ENCODE peak calls at places on chromosomes 2 and 18, in seven cellular contexts. Z, U, P, Y, H, T and C are unnamed samples.

GRCh38 chr2:236848467-236848866 is 237.2 kb upstream of the COPS8 start:
- DNase-seq in Z (no peak), U (no peak), P (no peak), Y (no peak), H (no peak), T (no peak), C (no peak)

GRCh38 chr2:160286541-160286940 is 86.5 kb upstream of the ITGB6 start:
- DNase-seq in Z (no peak), U (no peak), P (no peak), Y (no peak), H (no peak), T (no peak), C (no peak)

GRCh38 chr18:35059280-35059927 is 18.2 kb downstream of the MAPRE2 start:
- DNase-seq in Z (no peak), U (no peak), P (no peak), Y (no peak), H (no peak), T (no peak), C (no peak)

GRCh38 chr2:147033046-147033445 is 811.8 kb upstream of the ACVR2A start:
- DNase-seq in Z (no peak), U (no peak), P (no peak), Y (no peak), H (no peak), T (peak; percentile 25), C (no peak)

GRCh38 chr2:218569038-218569431 is 396 bp downstream of the CNOT9 start:
- DNase-seq in Z (peak; percentile 61), U (peak; percentile 63), P (peak; percentile 62), Y (peak; percentile 83), H (no peak), T (peak; percentile 49), C (peak; percentile 60)

GRCh38 chr2:96884299-96885156 is 14.6 kb upstream of the SEMA4C start:
- DNase-seq in Z (no peak), U (no peak), P (no peak), Y (no peak), H (no peak), T (peak; percentile 75), C (no peak)

GRCh38 chr2:27241761-27242613 is 20.9 kb downstream of the SLC30A3 start:
- DNase-seq in Z (no peak), U (no peak), P (no peak), Y (no peak), H (no peak), T (no peak), C (no peak)

GRCh38 chr2:221969087-221969829 is 329.5 kb downstream of the PAX3 start:
- DNase-seq in Z (no peak), U (peak; percentile 45), P (peak; percentile 26), Y (peak; percentile 55), H (no peak), T (peak; percentile 44), C (peak; percentile 44)

GRCh38 chr2:230441188-230441897 is 25.3 kb downstream of the SP100 start:
- DNase-seq in Z (no peak), U (no peak), P (peak; percentile 28), Y (peak; percentile 73), H (no peak), T (no peak), C (no peak)

GRCh38 chr18:78517973-78518372 is 461.6 kb upstream of the SALL3 start:
- DNase-seq in Z (no peak), U (no peak), P (no peak), Y (no peak), H (no peak), T (no peak), C (no peak)

GRCh38 chr18:44536041-44536440 is 144.6 kb upstream of the SETBP1 start:
- DNase-seq in Z (no peak), U (peak; percentile 45), P (peak; percentile 61), Y (peak; percentile 13), H (no peak), T (peak; percentile 71), C (no peak)

GRCh38 chr2:204015118-204015842 is 78.7 kb downstream of the ICOS start:
- DNase-seq in Z (no peak), U (no peak), P (no peak), Y (no peak), H (no peak), T (peak; percentile 28), C (no peak)

GRCh38 chr18:23890589-23890988 is 124.0 kb upstream of the TTC39C start:
- DNase-seq in Z (no peak), U (peak; percentile 57), P (peak; percentile 57), Y (peak; percentile 56), H (no peak), T (no peak), C (no peak)

GRCh38 chr2:151206446-151206968 is 55.2 kb downstream of the RBM43 start:
- DNase-seq in Z (no peak), U (no peak), P (no peak), Y (no peak), H (no peak), T (no peak), C (no peak)

GRCh38 chr18:63648241-63648640 is 4.2 kb upstream of the SERPINB4 start:
- DNase-seq in Z (no peak), U (peak; percentile 59), P (no peak), Y (peak; percentile 36), H (no peak), T (peak; percentile 58), C (no peak)

GRCh38 chr18:9240270-9240669 is 94.3 kb upstream of the TWSG1 start:
- DNase-seq in Z (no peak), U (no peak), P (no peak), Y (no peak), H (no peak), T (no peak), C (peak; percentile 8)

GRCh38 chr2:226429476-226429875 is 370.1 kb downstream of the IRS1 start:
- DNase-seq in Z (no peak), U (no peak), P (no peak), Y (no peak), H (no peak), T (peak; percentile 41), C (no peak)

GRCh38 chr2:27717070-27717453 is 53.4 kb downstream of the SLC4A1AP start:
- DNase-seq in Z (no peak), U (peak; percentile 91), P (peak; percentile 95), Y (peak; percentile 42), H (no peak), T (peak; percentile 87), C (no peak)

GRCh38 chr2:55973673-55974072 is 50.1 kb upstream of the EFEMP1 start:
- DNase-seq in Z (no peak), U (no peak), P (no peak), Y (no peak), H (no peak), T (no peak), C (no peak)

GRCh38 chr18:48295586-48296311 is 113.4 kb downstream of the ZBTB7C start:
- DNase-seq in Z (no peak), U (no peak), P (no peak), Y (no peak), H (peak; percentile 77), T (no peak), C (no peak)
- TF ChIP-seq CTCF in Z (no peak), U (peak; percentile 40), P (peak; percentile 8), Y (no peak), H (peak; percentile 69), T (peak; percentile 55), C (peak; percentile 6)

GRCh38 chr2:31947871-31948270 is 62.9 kb downstream of the MEMO1 start:
- DNase-seq in Z (no peak), U (no peak), P (no peak), Y (no peak), H (no peak), T (peak; percentile 17), C (no peak)
- TF ChIP-seq CTCF in Z (no peak), U (no peak), P (no peak), Y (no peak), H (no peak), T (no peak), C (no peak)

GRCh38 chr2:239034561-239035341 is 186.9 kb downstream of the TWIST2 start:
- DNase-seq in Z (no peak), U (no peak), P (no peak), Y (no peak), H (no peak), T (no peak), C (no peak)

GRCh38 chr2:239035361-239035814 is 187.5 kb downstream of the TWIST2 start:
- DNase-seq in Z (peak; percentile 67), U (no peak), P (no peak), Y (no peak), H (peak; percentile 70), T (no peak), C (peak; percentile 93)

GRCh38 chr2:239036819-239037558 is 189.1 kb downstream of the TWIST2 start:
- DNase-seq in Z (no peak), U (no peak), P (no peak), Y (no peak), H (no peak), T (no peak), C (no peak)

GRCh38 chr2:239035997-239036731 is 188.3 kb downstream of the TWIST2 start:
- DNase-seq in Z (no peak), U (no peak), P (no peak), Y (no peak), H (peak; percentile 75), T (no peak), C (no peak)

DNA sequence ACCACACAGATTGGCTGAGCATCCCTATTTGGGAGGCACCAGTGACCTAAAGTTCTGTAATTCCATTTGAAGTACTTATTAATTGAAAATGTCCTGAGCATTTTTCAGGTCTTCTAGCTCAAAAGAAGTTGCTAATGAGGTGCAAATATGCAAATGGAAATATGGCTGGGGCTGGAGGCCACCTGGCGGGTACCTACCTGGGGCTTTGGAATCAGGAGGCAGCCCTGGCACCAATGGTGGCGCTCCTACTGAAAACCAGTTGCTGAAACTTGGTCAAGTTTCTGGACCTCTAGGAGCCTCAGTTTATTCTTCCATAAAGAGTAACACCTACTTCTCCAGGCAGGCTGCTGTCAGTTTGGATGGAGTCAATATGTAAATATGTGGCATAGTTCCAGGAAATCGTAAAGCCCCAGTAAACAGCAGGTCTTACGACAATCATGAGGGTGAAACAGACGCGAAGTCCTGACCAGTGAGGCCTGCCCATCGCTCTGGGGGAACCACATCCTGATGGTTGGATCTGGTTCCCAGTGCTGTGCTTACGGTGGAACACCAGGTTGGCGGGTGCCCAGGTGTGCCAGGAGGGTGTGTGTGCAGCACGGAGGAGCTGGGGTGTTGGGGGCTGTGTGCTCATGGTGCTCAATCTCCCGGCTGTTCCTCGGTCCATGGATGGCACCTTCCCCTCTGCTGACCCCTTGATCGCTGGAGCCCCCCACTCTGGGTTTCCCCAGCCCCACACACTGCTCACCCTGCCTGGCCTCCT is 186.1 kb downstream of the TWIST2 start:
- DNase-seq in Z (no peak), U (no peak), P (no peak), Y (no peak), H (no peak), T (no peak), C (no peak)
- TF ChIP-seq CTCF in Z (no peak), U (no peak), P (no peak), Y (no peak), H (no peak), T (no peak), C (no peak)

GRCh38 chr2:127195140-127196074 is 24.7 kb downstream of the CYP27C1 start:
- DNase-seq in Z (no peak), U (no peak), P (no peak), Y (no peak), H (no peak), T (no peak), C (no peak)

GRCh38 chr2:127196549-127196948 is 23.6 kb downstream of the CYP27C1 start:
- DNase-seq in Z (no peak), U (no peak), P (no peak), Y (no peak), H (no peak), T (no peak), C (no peak)

GRCh38 chr2:127197475-127198385 is 22.4 kb downstream of the CYP27C1 start:
- DNase-seq in Z (peak; percentile 71), U (peak; percentile 36), P (no peak), Y (peak; percentile 50), H (peak; percentile 81), T (peak; percentile 38), C (no peak)

GRCh38 chr2:127199223-127199622 is 20.9 kb downstream of the CYP27C1 start:
- DNase-seq in Z (peak; percentile 30), U (no peak), P (no peak), Y (no peak), H (no peak), T (no peak), C (no peak)

GRCh38 chr2:127196998-127197397 is 23.1 kb downstream of the CYP27C1 start:
- DNase-seq in Z (no peak), U (no peak), P (no peak), Y (no peak), H (no peak), T (peak; percentile 29), C (peak; percentile 56)
- TF ChIP-seq CTCF in Z (peak; percentile 30), U (peak; percentile 75), P (peak; percentile 4), Y (peak; percentile 17), H (peak; percentile 76), T (peak; percentile 39), C (peak; percentile 25)